ENCODE peak calls at places on chromosomes 12 and 14, in four cellular contexts. A, E, U and D are unnamed samples.
A peak's percentile ranks its signal among the peaks of the same experiment; 100 is the strongest.

GRCh38 chr12:105562727-105563072 is 232.2 kb downstream of the C12orf75 start:
- DNase-seq in E (no peak), A (no peak), U (no peak), D (peak; percentile 8)

GRCh38 chr12:46774011-46774633 is 51.7 kb downstream of the SLC38A4 start:
- DNase-seq in E (no peak), U (no peak), A (no peak), D (no peak)

GRCh38 chr12:74747305-74747704 is 209.7 kb downstream of the ATXN7L3B start:
- DNase-seq in U (no peak), A (no peak), E (no peak), D (peak; percentile 19)

GRCh38 chr12:92503029-92503931 is 199.5 kb upstream of the PLEKHG7 start:
- DNase-seq in U (no peak), A (no peak), E (no peak), D (peak; percentile 34)

GRCh38 chr12:30847259-30847658 is 79.3 kb upstream of the TSPAN11 start:
- DNase-seq in E (peak; percentile 89), A (peak; percentile 88), U (no peak), D (peak; percentile 77)

GRCh38 chr14:50230601-50231474 is 540 bp downstream of the SOS2 start:
- DNase-seq in E (no peak), U (peak; percentile 86), A (peak; percentile 35), D (peak; percentile 69)

GRCh38 chr12:57139796-57140649 is 7.4 kb downstream of the LRP1-AS start:
- DNase-seq in A (no peak), U (no peak), E (no peak), D (no peak)

GRCh38 chr14:93040443-93040842 is 75.3 kb downstream of the ITPK1 start:
- DNase-seq in A (no peak), E (no peak), U (no peak), D (no peak)

GRCh38 chr12:108838194-108839010 is 19.0 kb downstream of the SSH1 start:
- DNase-seq in A (peak; percentile 95), U (peak; percentile 94), E (peak; percentile 73), D (peak; percentile 77)

DNA sequence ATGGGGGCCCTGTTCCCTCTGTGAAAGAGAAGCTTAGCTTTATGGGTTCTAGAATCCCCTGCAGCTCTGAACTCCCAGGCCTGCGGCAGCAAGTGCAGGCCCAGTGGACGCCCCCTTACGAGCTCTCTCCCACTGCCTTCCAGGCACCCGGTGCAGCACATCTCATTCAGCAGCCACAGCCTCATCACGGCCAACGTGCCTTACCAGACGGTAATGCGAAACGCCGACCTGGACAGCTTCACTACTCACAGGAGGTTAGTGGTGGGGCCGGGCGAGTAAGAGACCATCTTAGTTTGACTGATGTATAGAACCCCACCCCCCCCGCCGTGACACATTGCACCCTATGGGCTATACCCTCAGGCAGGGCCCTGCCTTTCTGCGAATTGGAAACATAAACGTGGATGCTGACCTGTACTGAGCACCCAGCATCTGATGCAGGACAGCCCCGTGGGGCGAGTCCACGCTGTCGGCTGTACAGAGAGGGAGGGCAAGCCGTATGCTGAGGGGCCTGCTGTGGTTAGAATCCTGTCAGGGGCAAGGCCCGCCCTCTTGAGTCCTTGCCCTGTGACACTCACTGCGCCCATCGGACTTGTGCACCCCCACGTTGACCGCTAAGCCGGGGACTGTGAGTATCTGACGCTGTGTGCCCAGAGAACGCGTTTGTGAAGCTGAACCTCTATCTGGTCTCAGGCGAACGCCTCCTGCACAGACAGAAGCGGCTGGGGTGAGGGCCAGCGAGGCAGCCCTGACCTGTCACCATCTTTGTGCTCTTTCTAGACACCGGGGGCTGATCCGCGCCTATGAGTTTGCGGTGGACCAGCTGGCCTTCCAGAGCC is 71.7 kb downstream of the TESC start:
- DNase-seq in U (peak; percentile 69), E (no peak), A (no peak), D (no peak)
- H3K4me1 ChIP-seq in U (no peaks in the 10 kb centered on the region), E (peaks cover 8% of the 10 kb centered on the region), A (peaks cover 21% of the 10 kb centered on the region), D (peaks cover under 1% of the 10 kb centered on the region)

GRCh38 chr14:34874386-34875030 is 652 bp downstream of the BAZ1A start:
- DNase-seq in U (peak; percentile 88), E (no peak), A (peak; percentile 49), D (peak; percentile 76)
- H3K4me3 ChIP-seq in U (peak overlapping the region; percentile 89), E (peak overlapping the region; percentile 68), A (peak overlapping the region; percentile 79), D (peak overlapping the region; percentile 92)

DNA sequence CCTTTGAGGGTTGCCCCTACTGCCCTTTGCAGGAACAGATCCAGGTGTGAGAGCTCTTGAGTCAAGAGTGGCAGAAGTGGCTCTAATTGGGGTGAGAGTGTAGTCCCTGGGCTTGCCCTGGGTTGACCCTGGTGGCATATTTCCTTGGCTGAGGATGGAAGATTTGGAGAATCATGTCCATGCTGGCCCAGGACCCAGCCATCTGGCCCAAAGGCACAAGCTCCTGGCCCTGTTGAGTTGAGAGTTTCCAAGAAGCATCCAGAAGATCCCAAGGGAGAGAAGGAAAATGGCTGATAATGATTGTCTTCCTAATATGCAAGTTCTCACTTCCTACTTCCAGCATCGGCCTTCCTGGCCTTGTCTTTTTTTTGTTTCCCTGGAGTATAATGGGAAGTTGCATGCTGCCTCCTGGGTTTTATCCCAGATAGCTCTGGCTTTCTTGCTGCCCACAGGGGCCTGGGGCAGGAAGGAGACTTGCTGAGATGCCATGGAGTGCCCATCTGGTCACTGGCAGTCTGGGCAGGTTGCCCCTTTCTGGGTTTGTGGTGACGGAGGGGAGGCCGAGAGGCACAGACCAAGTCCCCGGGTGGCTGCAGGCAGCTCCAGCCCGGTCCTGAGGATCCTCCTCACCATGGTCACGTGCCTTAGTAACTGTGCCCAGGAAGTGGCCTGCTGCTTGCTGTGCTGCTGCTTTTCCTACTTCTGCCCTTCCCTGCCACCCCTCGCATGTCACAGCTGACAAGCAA is 55.3 kb upstream of the SRSF5 start:
- DNase-seq in E (no peak), U (peak; percentile 74), A (no peak), D (no peak)
- H3K4me1 ChIP-seq in E (peaks cover 14% of the 10 kb centered on the region), U (peaks cover 25% of the 10 kb centered on the region), A (peaks cover 36% of the 10 kb centered on the region), D (peaks cover 37% of the 10 kb centered on the region)

GRCh38 chr12:132828706-132829534 is at the start of gene GOLGA3:
- DNase-seq in A (peak; percentile 85), U (peak; percentile 97), E (peak; percentile 89), D (peak; percentile 96)
- H3K4me3 ChIP-seq in A (peak within 1 kb of the TSS; percentile 76), U (peak within 1 kb of the TSS; percentile 77), E (peak within 1 kb of the TSS; percentile 86), D (peak within 1 kb of the TSS; percentile 50)

GRCh38 chr14:99265571-99265970 is 6.4 kb downstream of the BCL11B start:
- DNase-seq in U (no peak), E (no peak), A (no peak), D (no peak)
- H3K4me1 ChIP-seq in U (no peaks in the 10 kb centered on the region), E (peaks cover 5% of the 10 kb centered on the region), A (no peaks in the 10 kb centered on the region), D (no peaks in the 10 kb centered on the region)

DNA sequence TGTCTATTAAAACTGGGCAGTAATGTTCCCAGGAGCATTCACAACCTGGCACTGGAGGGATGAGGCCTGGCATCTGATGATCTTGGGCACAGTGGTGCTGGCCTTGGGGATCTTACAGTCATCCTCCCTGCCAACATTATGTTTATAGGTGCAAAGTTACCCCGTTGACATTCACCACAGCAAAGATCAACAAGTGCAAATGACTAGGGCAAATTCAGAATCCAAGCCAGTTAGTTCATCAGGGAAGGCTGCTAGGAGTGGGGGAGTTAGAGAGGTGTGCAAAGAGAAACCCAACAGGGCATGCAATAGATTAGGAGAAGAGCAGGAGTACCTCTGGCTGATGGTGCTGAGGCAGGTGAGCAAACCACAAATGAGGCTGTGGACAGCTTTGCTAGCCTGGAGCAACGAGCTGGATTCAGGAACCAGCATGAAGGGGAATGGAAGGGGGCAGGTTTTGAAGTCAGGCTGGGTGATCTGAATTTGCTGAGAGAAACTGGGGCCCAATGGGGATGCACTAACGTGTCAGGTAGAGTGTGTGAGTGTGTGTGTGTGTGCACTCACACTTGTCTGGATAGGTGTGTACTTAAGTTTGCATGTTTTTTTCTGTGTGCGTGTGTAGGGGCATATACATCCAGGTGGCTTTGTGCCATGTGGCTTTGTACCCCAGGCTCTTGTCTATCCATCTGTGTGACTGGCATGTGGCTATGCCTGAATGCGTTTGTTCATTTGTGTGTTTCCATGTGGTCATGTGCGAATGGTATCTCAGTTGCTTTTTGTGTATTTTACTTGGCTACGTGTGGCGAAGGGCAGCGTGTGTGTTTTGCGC is 1.6 kb downstream of the CISTR start:
- DNase-seq in A (no peak), U (no peak), E (no peak), D (no peak)
- H3K4me3 ChIP-seq in A (no peak overlapping the region), U (no peak overlapping the region), E (peak overlapping the region; percentile 53), D (no peak overlapping the region)

GRCh38 chr12:54352891-54353874 is 11.1 kb downstream of the GPR84 start:
- DNase-seq in E (no peak), A (no peak), U (no peak), D (peak; percentile 70)

GRCh38 chr12:54350743-54351142 is 13.5 kb downstream of the GPR84 start:
- DNase-seq in E (no peak), U (no peak), A (no peak), D (no peak)

GRCh38 chr12:54349658-54350057 is 14.6 kb downstream of the GPR84 start:
- DNase-seq in U (no peak), E (no peak), A (no peak), D (no peak)

GRCh38 chr12:54349031-54349430 is 15.3 kb downstream of the GPR84 start:
- DNase-seq in E (no peak), U (no peak), A (no peak), D (no peak)

GRCh38 chr12:54352022-54352531 is 12.2 kb downstream of the GPR84 start:
- DNase-seq in U (peak; percentile 89), A (no peak), E (peak; percentile 90), D (peak; percentile 81)
- H3K4me1 ChIP-seq in U (peaks cover 13% of the 10 kb centered on the region), A (no peaks in the 10 kb centered on the region), E (peaks cover 26% of the 10 kb centered on the region), D (peaks cover 36% of the 10 kb centered on the region)

GRCh38 chr12:6120796-6121473 is 3.5 kb downstream of the VWF start:
- DNase-seq in A (no peak), U (peak; percentile 37), E (no peak), D (no peak)

GRCh38 chr12:6124411-6125151 is at the start of gene VWF:
- DNase-seq in U (peak; percentile 41), E (no peak), A (no peak), D (no peak)

GRCh38 chr12:6122211-6122610 is 2.3 kb downstream of the VWF start:
- DNase-seq in U (no peak), A (no peak), E (no peak), D (no peak)

GRCh38 chr12:6118891-6119568 is 5.4 kb downstream of the VWF start:
- DNase-seq in U (peak; percentile 45), E (no peak), A (no peak), D (no peak)

GRCh38 chr12:6123258-6123657 is 1.2 kb downstream of the VWF start:
- DNase-seq in U (peak; percentile 32), A (no peak), E (no peak), D (no peak)
- H3K4me3 ChIP-seq in U (no peak overlapping the region), A (no peak overlapping the region), E (no peak overlapping the region), D (no peak overlapping the region)

DNA sequence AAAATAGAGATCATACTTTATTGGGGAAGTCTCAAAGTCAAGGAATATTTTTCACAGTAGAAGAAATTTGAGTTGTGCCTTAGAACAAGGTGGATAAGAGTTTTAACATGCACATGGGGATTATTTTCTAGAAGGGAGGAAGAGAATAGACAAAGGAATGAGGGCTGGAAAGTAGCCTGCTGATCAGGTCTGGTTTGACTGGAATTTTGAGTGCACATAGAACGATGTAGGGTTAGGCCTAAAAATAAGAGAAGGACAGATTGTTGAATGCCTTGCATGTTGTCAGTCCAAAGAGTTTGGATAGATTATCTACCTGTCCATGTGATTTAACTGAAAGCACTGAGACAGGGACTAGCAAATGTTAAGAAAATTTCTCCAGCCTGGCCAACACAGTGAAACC is 87.2 kb downstream of the SRGAP1 start:
- DNase-seq in A (no peak), U (no peak), E (no peak), D (no peak)
- H3K4me1 ChIP-seq in A (no peaks in the 10 kb centered on the region), U (no peaks in the 10 kb centered on the region), E (no peaks in the 10 kb centered on the region), D (no peaks in the 10 kb centered on the region)